ENCODE peak calls at places on chromosome 20, in eight cellular contexts. M, H, Z, G, O, E, D and U are unnamed samples. For H3K4me1, the result is how much of the 10 kb centered on the place peaks cover.

GRCh38 chr20:36646678-36647077 is 682 bp upstream of the SLA2 start:
- DNase-seq in D (no peak), H (no peak), M (no peak), G (no peak), O (no peak), E (no peak), Z (no peak), U (no peak)

GRCh38 chr20:58523072-58523681 is 8.0 kb upstream of the APCDD1L start:
- DNase-seq in D (no peak), M (no peak), G (no peak), Z (peak), O (peak), H (peak), E (no peak), U (no peak)

GRCh38 chr20:57616143-57616951 is 3.9 kb downstream of the ZBP1 start:
- DNase-seq in G (no peak), E (no peak), Z (no peak), D (no peak), M (no peak), O (no peak), H (no peak), U (no peak)

GRCh38 chr20:38447931-38448675 is 13.0 kb upstream of the SNHG17 start:
- DNase-seq in G (no peak), E (no peak), D (no peak), M (no peak), H (no peak), O (no peak), Z (no peak), U (no peak)

GRCh38 chr20:14951707-14952106 is 614.3 kb upstream of the FLRT3 start:
- DNase-seq in E (no peak), G (no peak), D (no peak), O (no peak), Z (peak), M (no peak), H (peak), U (no peak)

GRCh38 chr20:33994624-33994913 is 858 bp downstream of the RALY start:
- DNase-seq in M (no peak), D (no peak), Z (no peak), H (no peak), G (no peak), O (no peak), E (no peak), U (no peak)

GRCh38 chr20:5168582-5169396 is 42.0 kb downstream of the CDS2 start:
- DNase-seq in E (peak), O (no peak), H (peak), Z (peak), D (no peak), G (no peak), M (no peak), U (peak)

GRCh38 chr20:36238760-36239159 is 2.5 kb downstream of the AAR2 start:
- DNase-seq in Z (no peak), M (no peak), H (no peak), D (no peak), O (no peak), E (no peak), G (no peak), U (no peak)

GRCh38 chr20:50380697-50381040 is 129.5 kb upstream of the PTPN1 start:
- DNase-seq in O (no peak), Z (peak), D (no peak), H (no peak), E (peak), G (peak), M (no peak), U (no peak)

GRCh38 chr20:63968136-63968927 is 1.4 kb downstream of the ZNF512B start:
- DNase-seq in O (no peak), H (no peak), M (no peak), G (no peak), D (no peak), E (no peak), Z (no peak), U (no peak)

GRCh38 chr20:21373436-21373835 is 23.9 kb downstream of the NKX2-4 start:
- DNase-seq in G (no peak), O (no peak), Z (no peak), M (no peak), D (no peak), E (no peak), H (no peak), U (no peak)

GRCh38 chr20:5933802-5934436 is 16.4 kb downstream of the TRMT6 start:
- DNase-seq in M (peak), D (no peak), Z (no peak), H (no peak), O (peak), E (peak), G (peak), U (no peak)

GRCh38 chr20:41344477-41344876 is 3.9 kb downstream of the LPIN3 start:
- DNase-seq in H (no peak), D (no peak), M (no peak), E (no peak), G (no peak), Z (no peak), O (no peak), U (no peak)

GRCh38 chr20:1632228-1632577 is 12.4 kb upstream of the SIRPB1 start:
- DNase-seq in D (no peak), M (no peak), H (no peak), Z (no peak), G (no peak), O (no peak), E (no peak), U (no peak)

GRCh38 chr20:13868331-13868730 is 83.5 kb downstream of the NDUFAF5 start:
- DNase-seq in G (no peak), Z (peak), M (no peak), H (peak), D (no peak), E (no peak), O (no peak), U (no peak)

GRCh38 chr20:50930139-50931047 is 844 bp downstream of the ADNP start:
- DNase-seq in O (peak), M (no peak), Z (no peak), E (no peak), G (no peak), D (no peak), H (no peak), U (peak)

GRCh38 chr20:13261460-13262301 is 40.6 kb downstream of the ISM1 start:
- DNase-seq in E (peak), O (peak), H (no peak), G (peak), Z (peak), M (no peak), D (peak), U (peak)

GRCh38 chr20:17747431-17747846 is 47.7 kb downstream of the BANF2 start:
- DNase-seq in E (no peak), D (peak), Z (peak), H (peak), G (peak), O (no peak), M (no peak), U (no peak)

GRCh38 chr20:36856691-36857635 is 19.0 kb upstream of the TLDC2 start:
- DNase-seq in Z (no peak), D (no peak), H (no peak), O (no peak), E (no peak), G (no peak), M (no peak), U (peak)

GRCh38 chr20:49562341-49563014 is 5.5 kb downstream of the PTGIS start:
- DNase-seq in O (peak), H (peak), E (peak), D (peak), G (no peak), Z (peak), M (no peak), U (no peak)

GRCh38 chr20:63217706-63218105 is 1.8 kb upstream of the YTHDF1 start:
- DNase-seq in E (no peak), M (no peak), G (no peak), D (no peak), H (no peak), Z (no peak), O (no peak), U (no peak)

GRCh38 chr20:1920252-1920651 is 25.0 kb downstream of the SIRPA start:
- DNase-seq in G (peak), O (no peak), Z (no peak), E (no peak), M (no peak), H (no peak), D (no peak), U (no peak)

GRCh38 chr20:37773260-37773825 is 79.5 kb downstream of the CTNNBL1 start:
- DNase-seq in M (no peak), G (no peak), Z (no peak), E (no peak), H (no peak), O (no peak), D (no peak), U (no peak)

GRCh38 chr20:5642155-5642981 is 107.8 kb upstream of the SHLD1 start:
- DNase-seq in E (no peak), M (no peak), H (peak), O (no peak), D (no peak), Z (no peak), G (no peak), U (no peak)

GRCh38 chr20:49288784-49289696 is 11.2 kb upstream of the ZNFX1 start:
- DNase-seq in E (peak), O (no peak), Z (no peak), D (no peak), G (no peak), H (no peak), M (no peak), U (no peak)

GRCh38 chr20:48735112-48735511 is 92.7 kb downstream of the PREX1 start:
- DNase-seq in Z (no peak), G (no peak), H (no peak), D (no peak), O (no peak), M (no peak), E (no peak), U (no peak)

GRCh38 chr20:31260326-31260932 is 3.0 kb downstream of the DEFB115 start:
- DNase-seq in D (peak), Z (no peak), O (no peak), G (peak), H (no peak), M (no peak), E (peak), U (peak)

GRCh38 chr20:50866036-50866685 is 65.1 kb downstream of the ADNP start:
- DNase-seq in D (no peak), E (no peak), O (no peak), G (no peak), Z (no peak), M (no peak), H (no peak), U (no peak)

GRCh38 chr20:64086801-64087200 is 2.6 kb upstream of the LKAAEAR1 start:
- DNase-seq in M (no peak), O (no peak), Z (no peak), H (no peak), G (no peak), E (no peak), D (no peak), U (no peak)

DNA sequence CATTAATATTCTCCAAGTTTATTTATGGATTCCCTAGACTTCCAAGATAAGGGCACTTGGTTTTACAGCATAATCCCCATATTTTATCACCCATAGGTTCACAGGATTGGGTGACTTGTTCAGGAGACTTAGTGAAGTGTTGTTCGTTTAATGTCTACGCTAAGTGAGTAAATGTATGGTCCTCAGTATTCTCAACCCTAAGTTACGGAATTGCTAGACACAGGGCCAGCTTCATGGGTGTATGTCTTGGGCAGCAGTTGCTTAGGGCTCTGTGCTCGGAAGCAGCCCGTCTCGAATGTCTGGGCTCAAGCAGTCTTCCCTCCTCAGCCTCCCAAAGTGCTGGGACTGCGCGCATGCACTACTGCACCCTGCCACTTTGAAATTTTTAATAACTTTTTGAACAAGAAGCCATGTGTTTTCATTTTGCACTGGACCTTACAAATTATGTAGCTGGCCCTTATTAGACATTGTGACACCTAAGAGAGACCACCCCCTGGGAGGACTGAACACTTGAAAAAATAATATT is 91.5 kb upstream of the ZNF217 start:
- DNase-seq in D (no peak), E (no peak), M (no peak), O (no peak), Z (no peak), G (no peak), H (no peak), U (no peak)
- H3K4me1 ChIP-seq in D (under half), E (under half), M (under half), O (under half), Z (under half), G (under half), H (under half), U (under half)

DNA sequence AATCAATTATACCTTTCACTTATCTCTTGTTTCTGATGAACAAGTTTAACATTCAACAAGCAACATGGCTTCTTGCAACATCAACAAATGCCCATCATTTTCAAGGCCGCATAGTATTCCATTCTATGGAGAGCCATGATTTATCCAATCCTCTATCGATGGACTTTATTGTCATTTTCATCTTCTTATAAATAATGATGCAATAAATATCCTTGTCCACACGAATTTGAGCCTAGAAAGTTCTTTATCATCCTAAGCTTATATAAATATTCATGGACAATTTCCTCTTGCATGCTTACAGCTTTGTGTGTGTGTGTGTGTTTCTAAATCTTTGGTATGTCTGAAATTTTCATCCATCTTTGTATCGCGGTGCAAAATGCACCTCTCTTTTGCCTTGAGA is 29.1 kb downstream of the TOX2 start:
- DNase-seq in Z (no peak), E (no peak), G (no peak), M (no peak), D (no peak), O (no peak), H (no peak), U (no peak)
- TF ChIP-seq CTCF in Z (no peak), E (no peak), G (no peak), M (no peak), D (no peak), O (no peak), H (no peak), U (no peak)

DNA sequence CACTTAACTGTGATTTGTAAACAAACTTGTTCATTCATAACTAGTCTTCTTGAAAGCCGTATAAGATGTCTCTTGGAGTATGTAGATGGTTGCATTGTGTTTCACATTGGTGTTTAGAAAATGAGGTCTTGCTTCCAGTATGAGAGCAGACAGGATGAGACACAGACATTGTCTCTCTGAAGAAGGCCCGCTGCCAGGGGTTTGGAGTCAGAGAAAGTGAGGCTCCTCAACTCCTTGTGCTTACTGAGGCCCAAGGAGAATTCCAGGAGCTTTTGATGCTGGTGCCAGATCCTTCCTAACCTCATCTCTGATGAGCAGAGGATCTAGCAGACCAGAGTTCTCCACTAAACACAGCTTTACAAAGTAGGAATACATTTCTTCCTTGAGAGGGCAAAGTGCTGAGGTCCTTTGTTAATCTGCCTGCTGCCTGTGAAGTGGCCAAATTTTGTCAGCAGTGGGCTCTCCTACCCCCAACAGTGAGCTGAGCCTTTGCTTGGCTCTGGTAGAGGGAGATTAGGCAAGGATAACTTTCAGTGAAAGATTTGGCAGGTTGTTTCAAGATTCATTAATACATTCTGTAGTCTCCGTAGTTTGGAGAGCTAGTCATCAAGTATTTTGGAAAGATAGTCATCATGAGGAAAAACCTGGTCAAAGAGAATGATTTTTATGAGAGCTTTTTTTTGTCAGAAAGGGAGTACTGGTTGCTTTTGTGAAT is 9.7 kb downstream of the MAPRE1 start:
- DNase-seq in D (no peak), G (no peak), O (no peak), E (no peak), M (no peak), Z (peak), H (peak), U (no peak)
- H3K4me2 ChIP-seq in D (no peak), G (no peak), O (no peak), E (no peak), M (no peak), Z (no peak), H (peak), U (no peak)

GRCh38 chr20:44970243-44970757 is 4.0 kb downstream of the STK4 start:
- DNase-seq in G (no peak), O (no peak), H (no peak), E (no peak), Z (peak), D (no peak), M (no peak), U (no peak)
- H3K4me1 ChIP-seq in G (under half), O (under half), H (under half), E (under half), Z (under half), D (under half), M (under half), U (half or more)